ENCODE peak calls at places on chromosomes 6 and 20, in six cellular contexts. J, T, F, S, W and M are unnamed samples.

GRCh38 chr6:168058691-168059551 is 20.1 kb downstream of the FRMD1 start:
- DNase-seq in T (no peak), W (no peak), F (no peak), S (no peak), J (peak), M (no peak)

GRCh38 chr6:44225579-44226325 is 2.4 kb downstream of the SLC29A1 start:
- DNase-seq in J (no peak), F (no peak), W (no peak), T (no peak), S (no peak), M (no peak)

GRCh38 chr20:31845300-31845863 is at the start of gene FOXS1:
- DNase-seq in S (no peak), F (no peak), J (no peak), W (no peak), T (no peak), M (no peak)

GRCh38 chr6:82331031-82331773 is 32.4 kb upstream of the TPBG start:
- DNase-seq in W (no peak), S (no peak), F (peak), T (peak), J (no peak), M (peak)

GRCh38 chr6:107390056-107390455 is 69.3 kb downstream of the PDSS2 start:
- DNase-seq in W (no peak), J (no peak), S (no peak), F (no peak), T (no peak), M (no peak)

GRCh38 chr6:108030223-108030622 is 44.3 kb downstream of the OSTM1 start:
- DNase-seq in F (no peak), S (no peak), J (no peak), T (no peak), W (no peak), M (no peak)

GRCh38 chr6:155495011-155495768 is 39.6 kb upstream of the NOX3 start:
- DNase-seq in S (peak), F (peak), J (peak), W (no peak), T (peak), M (peak)

GRCh38 chr6:143097224-143097795 is 36.6 kb downstream of the AIG1 start:
- DNase-seq in T (no peak), S (no peak), F (no peak), J (no peak), W (no peak), M (no peak)

GRCh38 chr6:30839666-30840065 is 44.7 kb upstream of the DDR1 start:
- DNase-seq in T (no peak), F (no peak), W (no peak), S (no peak), J (no peak), M (no peak)

GRCh38 chr6:6712258-6712978 is 123.9 kb downstream of the LY86 start:
- DNase-seq in S (no peak), T (peak), J (no peak), W (no peak), F (peak), M (peak)

GRCh38 chr20:51456511-51457280 is 85.8 kb downstream of the NFATC2 start:
- DNase-seq in J (peak), T (peak), S (no peak), W (no peak), F (peak), M (peak)
- TF ChIP-seq CTCF in J (no peak), T (no peak), S (no peak), W (no peak), F (no peak), M (no peak)

GRCh38 chr6:49607391-49607982 is 29.2 kb downstream of the RHAG start:
- DNase-seq in T (no peak), J (no peak), W (no peak), S (no peak), F (no peak), M (no peak)
- TF ChIP-seq CTCF in T (no peak), J (no peak), W (peak), S (peak), F (no peak), M (no peak)

GRCh38 chr6:68559052-68559451 is 76.0 kb upstream of the ADGRB3 start:
- DNase-seq in J (no peak), F (no peak), S (no peak), W (no peak), T (no peak), M (no peak)

GRCh38 chr6:68559716-68560115 is 75.4 kb upstream of the ADGRB3 start:
- DNase-seq in S (peak), F (no peak), W (no peak), J (no peak), T (no peak), M (no peak)
- TF ChIP-seq CTCF in S (no peak), F (no peak), W (no peak), J (no peak), T (no peak), M (no peak)

GRCh38 chr6:24274441-24275083 is 83.3 kb downstream of the DCDC2 start:
- DNase-seq in W (no peak), S (no peak), J (no peak), T (no peak), F (peak), M (peak)
- TF ChIP-seq CTCF in W (peak), S (peak), J (peak), T (peak), F (peak), M (peak)

DNA sequence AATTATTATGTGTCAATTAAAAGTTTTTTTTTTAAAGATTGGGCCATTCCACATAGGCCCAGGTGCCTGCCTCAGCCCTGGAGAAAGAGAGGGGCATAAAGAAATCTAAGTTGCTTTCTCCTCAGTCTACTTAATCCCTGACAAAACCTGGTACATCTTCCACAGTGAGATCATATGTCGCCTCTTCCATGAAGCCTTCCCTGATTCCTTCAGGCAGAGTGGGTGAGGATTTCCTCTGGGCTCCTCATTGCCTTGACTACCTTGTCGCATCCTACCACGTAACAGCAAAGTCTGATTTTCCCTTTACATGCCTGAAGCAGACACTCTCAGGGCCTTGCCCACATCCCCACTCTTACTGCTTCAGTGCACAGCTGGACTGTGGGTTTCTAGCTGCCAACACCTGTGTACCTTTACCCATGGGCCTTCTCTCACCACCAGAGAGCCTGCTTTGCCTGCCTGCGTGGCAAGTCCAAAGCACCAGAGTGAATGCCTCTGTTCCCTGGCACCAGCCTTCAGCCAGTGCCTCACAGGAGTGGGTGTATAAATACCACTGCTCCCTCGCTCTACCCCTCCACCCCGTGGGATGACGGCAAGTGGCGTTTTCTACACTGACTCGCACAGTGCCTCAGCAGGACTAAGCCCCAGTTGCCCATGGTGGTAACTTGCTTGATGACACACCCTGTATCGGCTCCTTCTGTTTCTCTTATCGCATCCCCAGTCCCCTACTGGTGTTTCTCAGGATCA is 68.0 kb downstream of the EYA2 start:
- DNase-seq in S (no peak), F (no peak), T (no peak), J (no peak), W (no peak), M (no peak)
- TF ChIP-seq CTCF in S (no peak), F (no peak), T (no peak), J (no peak), W (no peak), M (no peak)

GRCh38 chr20:577167-577791 is 32.8 kb downstream of the TCF15 start:
- DNase-seq in J (no peak), W (no peak), F (peak), S (no peak), T (no peak), M (peak)
- TF ChIP-seq CTCF in J (peak), W (no peak), F (peak), S (peak), T (peak), M (peak)

GRCh38 chr6:135025175-135025574 is 29.4 kb downstream of the HBS1L start:
- DNase-seq in W (no peak), S (no peak), J (no peak), F (no peak), T (no peak), M (no peak)
- TF ChIP-seq CTCF in W (no peak), S (no peak), J (no peak), F (no peak), T (no peak), M (no peak)

GRCh38 chr6:142071981-142072380 is 60.7 kb upstream of the GJE1 start:
- DNase-seq in T (no peak), S (no peak), J (peak), F (no peak), W (no peak), M (no peak)
- TF ChIP-seq CTCF in T (no peak), S (no peak), J (no peak), F (no peak), W (no peak), M (peak)